ENCODE peak calls at places on chromosomes 2 and 18, in six cellular contexts. One of them, this sample, is unnamed. For H3K36me3 and H3K27me3, the result is how much of the 10 kb centered on the place peaks cover.

GRCh38 chr18:78330761-78331160 is 648.9 kb upstream of the SALL3 start:
- DNase-seq in endodermal cell: no peak
- DNase-seq in GM23338: no peak
- DNase-seq in psoas muscle: no peak
- DNase-seq in tibial nerve: no peak
- DNase-seq in neuronal stem cell: no peak
- DNase-seq in this sample: no peak

GRCh38 chr2:123245156-123245555 is 779.9 kb upstream of the CNTNAP5 start:
- DNase-seq in endodermal cell: peak
- DNase-seq in GM23338: no peak
- DNase-seq in psoas muscle: no peak
- DNase-seq in tibial nerve: no peak
- DNase-seq in neuronal stem cell: no peak
- DNase-seq in this sample: no peak

GRCh38 chr2:73035899-73036778 is 35.4 kb downstream of the SFXN5 start:
- DNase-seq in endodermal cell: peak
- DNase-seq in GM23338: peak
- DNase-seq in psoas muscle: no peak
- DNase-seq in tibial nerve: no peak
- DNase-seq in neuronal stem cell: no peak
- DNase-seq in this sample: peak

GRCh38 chr2:151632993-151633592 is 101.2 kb downstream of the NEB start:
- DNase-seq in endodermal cell: no peak
- DNase-seq in GM23338: peak
- DNase-seq in psoas muscle: no peak
- DNase-seq in tibial nerve: no peak
- DNase-seq in neuronal stem cell: no peak
- DNase-seq in this sample: no peak

GRCh38 chr18:9614401-9615279 is at the start of gene PPP4R1:
- DNase-seq in endodermal cell: peak
- DNase-seq in GM23338: peak
- DNase-seq in psoas muscle: peak
- DNase-seq in tibial nerve: peak
- DNase-seq in neuronal stem cell: peak
- DNase-seq in this sample: peak

GRCh38 chr18:77106331-77106730 is 26.3 kb downstream of the MBP start:
- DNase-seq in endodermal cell: no peak
- DNase-seq in GM23338: no peak
- DNase-seq in psoas muscle: peak
- DNase-seq in tibial nerve: no peak
- DNase-seq in neuronal stem cell: no peak
- DNase-seq in this sample: no peak

GRCh38 chr2:151251012-151251411 is 10.7 kb downstream of the RBM43 start:
- DNase-seq in endodermal cell: no peak
- DNase-seq in GM23338: no peak
- DNase-seq in psoas muscle: no peak
- DNase-seq in tibial nerve: no peak
- DNase-seq in neuronal stem cell: no peak
- DNase-seq in this sample: no peak

GRCh38 chr2:231167745-231168459 is 30.5 kb upstream of the ARMC9 start:
- DNase-seq in endodermal cell: no peak
- DNase-seq in GM23338: no peak
- DNase-seq in psoas muscle: no peak
- DNase-seq in tibial nerve: no peak
- DNase-seq in neuronal stem cell: no peak
- DNase-seq in this sample: no peak

GRCh38 chr2:217801115-217801531 is 201.7 kb downstream of the TNS1 start:
- DNase-seq in endodermal cell: peak
- DNase-seq in GM23338: peak
- DNase-seq in psoas muscle: peak
- DNase-seq in tibial nerve: no peak
- DNase-seq in neuronal stem cell: no peak
- DNase-seq in this sample: peak

GRCh38 chr2:240601061-240601830 is 14.7 kb downstream of the CAPN10 start:
- DNase-seq in endodermal cell: no peak
- DNase-seq in GM23338: no peak
- DNase-seq in psoas muscle: peak
- DNase-seq in tibial nerve: no peak
- DNase-seq in neuronal stem cell: no peak
- DNase-seq in this sample: peak

GRCh38 chr2:128405467-128405900 is 86.8 kb upstream of the HS6ST1 start:
- DNase-seq in endodermal cell: peak
- DNase-seq in GM23338: no peak
- DNase-seq in psoas muscle: peak
- DNase-seq in tibial nerve: no peak
- DNase-seq in neuronal stem cell: no peak
- DNase-seq in this sample: no peak

GRCh38 chr2:205171541-205171940 is 510.8 kb upstream of the NRP2 start:
- DNase-seq in endodermal cell: no peak
- DNase-seq in GM23338: no peak
- DNase-seq in psoas muscle: no peak
- DNase-seq in tibial nerve: no peak
- DNase-seq in neuronal stem cell: no peak
- DNase-seq in this sample: no peak

GRCh38 chr2:134782107-134782506 is 56.3 kb upstream of the ACMSD start:
- DNase-seq in endodermal cell: no peak
- DNase-seq in GM23338: no peak
- DNase-seq in psoas muscle: no peak
- DNase-seq in tibial nerve: no peak
- DNase-seq in neuronal stem cell: no peak
- DNase-seq in this sample: no peak

GRCh38 chr18:54162431-54162830 is 62.0 kb downstream of the MBD2 start:
- DNase-seq in endodermal cell: no peak
- DNase-seq in GM23338: no peak
- DNase-seq in psoas muscle: no peak
- DNase-seq in tibial nerve: no peak
- DNase-seq in neuronal stem cell: no peak
- DNase-seq in this sample: no peak

GRCh38 chr18:50788284-50788683 is 31.5 kb downstream of the MRO start:
- DNase-seq in endodermal cell: peak
- DNase-seq in GM23338: peak
- DNase-seq in psoas muscle: no peak
- DNase-seq in tibial nerve: no peak
- DNase-seq in neuronal stem cell: no peak
- DNase-seq in this sample: no peak

GRCh38 chr2:231968820-231969219 is 7.3 kb downstream of the DIS3L2 start:
- DNase-seq in endodermal cell: no peak
- DNase-seq in GM23338: no peak
- DNase-seq in psoas muscle: no peak
- DNase-seq in tibial nerve: no peak
- DNase-seq in neuronal stem cell: no peak
- DNase-seq in this sample: no peak

GRCh38 chr2:236001166-236001828 is 166.9 kb downstream of the GBX2 start:
- DNase-seq in endodermal cell: no peak
- DNase-seq in GM23338: no peak
- DNase-seq in psoas muscle: no peak
- DNase-seq in tibial nerve: no peak
- DNase-seq in neuronal stem cell: no peak
- DNase-seq in this sample: no peak

DNA sequence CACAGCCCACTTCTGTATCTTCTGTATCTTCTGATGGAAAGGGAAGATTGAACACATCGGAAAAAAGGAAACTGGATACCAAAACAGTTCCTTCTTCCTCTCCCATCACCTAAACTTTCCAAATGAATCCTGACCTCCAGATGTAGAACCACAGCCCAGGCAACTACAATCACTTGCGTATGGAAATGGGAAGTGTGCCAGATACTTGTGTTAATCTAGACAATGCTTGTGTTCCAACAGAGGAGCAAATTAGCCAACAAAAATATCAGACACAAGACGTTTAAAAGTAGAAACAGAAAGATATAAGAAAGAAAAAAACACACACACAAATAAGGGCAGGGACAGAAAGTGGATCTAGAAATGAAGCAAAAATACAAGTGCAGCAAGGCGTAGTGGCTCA is 31.4 kb upstream of the DUSP2 start:
- DNase-seq in endodermal cell: no peak
- DNase-seq in GM23338: no peak
- DNase-seq in psoas muscle: no peak
- DNase-seq in tibial nerve: no peak
- DNase-seq in neuronal stem cell: no peak
- DNase-seq in this sample: no peak
- H3K36me3 ChIP-seq in endodermal cell: under half
- H3K36me3 ChIP-seq in GM23338: under half
- H3K36me3 ChIP-seq in psoas muscle: under half
- H3K36me3 ChIP-seq in tibial nerve: under half
- H3K36me3 ChIP-seq in neuronal stem cell: under half
- H3K36me3 ChIP-seq in this sample: under half

DNA sequence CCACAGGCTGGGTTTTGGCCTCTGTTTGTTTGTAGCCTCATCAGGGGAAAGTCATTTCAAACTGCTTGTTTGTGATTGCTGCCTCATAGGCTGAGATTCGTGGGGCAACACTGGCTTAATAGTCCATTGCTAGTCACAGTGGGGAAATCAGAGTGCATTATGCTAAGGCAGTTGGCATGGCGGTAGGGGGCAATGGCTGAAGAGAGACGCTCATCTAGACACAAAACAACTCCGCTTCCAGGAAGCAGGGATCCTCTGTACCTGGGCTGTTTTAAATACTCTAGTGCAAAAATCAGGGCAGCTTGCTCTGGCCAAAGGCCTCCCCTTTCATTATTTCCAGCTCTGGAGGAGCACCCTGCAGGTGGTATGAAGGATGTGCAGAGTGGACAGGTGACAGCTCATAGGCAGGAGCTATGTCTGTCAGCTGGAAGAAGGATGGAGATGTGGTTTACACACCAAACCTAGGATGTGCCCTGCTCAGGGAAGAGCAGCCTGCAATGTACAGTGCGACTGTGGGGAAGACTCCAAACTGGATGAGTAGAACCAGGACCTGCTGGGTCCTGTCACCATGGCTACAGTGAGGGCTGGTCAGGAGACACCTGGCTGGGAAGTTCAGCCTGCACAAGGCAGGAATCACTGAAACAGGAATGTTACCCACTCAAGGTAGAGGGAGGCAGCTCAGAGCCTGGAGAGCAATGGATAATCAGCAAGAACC is 234.3 kb downstream of the CLIP4 start:
- DNase-seq in endodermal cell: no peak
- DNase-seq in GM23338: no peak
- DNase-seq in psoas muscle: no peak
- DNase-seq in tibial nerve: no peak
- DNase-seq in neuronal stem cell: no peak
- DNase-seq in this sample: no peak
- H3K27me3 ChIP-seq in endodermal cell: under half
- H3K27me3 ChIP-seq in GM23338: under half
- H3K27me3 ChIP-seq in psoas muscle: under half
- H3K27me3 ChIP-seq in tibial nerve: under half
- H3K27me3 ChIP-seq in neuronal stem cell: under half
- H3K27me3 ChIP-seq in this sample: under half

GRCh38 chr2:48464264-48464663 is 65.7 kb upstream of the STON1 start:
- DNase-seq in endodermal cell: no peak
- DNase-seq in GM23338: no peak
- DNase-seq in psoas muscle: no peak
- DNase-seq in tibial nerve: no peak
- DNase-seq in neuronal stem cell: no peak
- DNase-seq in this sample: no peak
- H3K36me3 ChIP-seq in endodermal cell: half or more
- H3K36me3 ChIP-seq in GM23338: under half
- H3K36me3 ChIP-seq in psoas muscle: under half
- H3K36me3 ChIP-seq in tibial nerve: half or more
- H3K36me3 ChIP-seq in neuronal stem cell: half or more
- H3K36me3 ChIP-seq in this sample: under half

GRCh38 chr2:10717630-10718029 is 3.8 kb upstream of the ATP6V1C2 start:
- DNase-seq in endodermal cell: no peak
- DNase-seq in GM23338: no peak
- DNase-seq in psoas muscle: no peak
- DNase-seq in tibial nerve: no peak
- DNase-seq in neuronal stem cell: no peak
- DNase-seq in this sample: no peak

GRCh38 chr2:10722252-10722825 is 909 bp downstream of the ATP6V1C2 start:
- DNase-seq in endodermal cell: peak
- DNase-seq in GM23338: no peak
- DNase-seq in psoas muscle: no peak
- DNase-seq in tibial nerve: no peak
- DNase-seq in neuronal stem cell: no peak
- DNase-seq in this sample: peak

GRCh38 chr2:10720306-10720705 is 1.1 kb upstream of the ATP6V1C2 start:
- DNase-seq in endodermal cell: no peak
- DNase-seq in GM23338: no peak
- DNase-seq in psoas muscle: no peak
- DNase-seq in tibial nerve: no peak
- DNase-seq in neuronal stem cell: no peak
- DNase-seq in this sample: no peak

GRCh38 chr2:10721344-10722251 is at the start of gene ATP6V1C2:
- DNase-seq in endodermal cell: peak
- DNase-seq in GM23338: peak
- DNase-seq in psoas muscle: no peak
- DNase-seq in tibial nerve: no peak
- DNase-seq in neuronal stem cell: peak
- DNase-seq in this sample: peak

GRCh38 chr2:10720983-10721343 is 467 bp upstream of the ATP6V1C2 start:
- DNase-seq in endodermal cell: peak
- DNase-seq in GM23338: peak
- DNase-seq in psoas muscle: no peak
- DNase-seq in tibial nerve: no peak
- DNase-seq in neuronal stem cell: no peak
- DNase-seq in this sample: peak
- H3K27me3 ChIP-seq in endodermal cell: half or more
- H3K27me3 ChIP-seq in GM23338: half or more
- H3K27me3 ChIP-seq in psoas muscle: half or more
- H3K27me3 ChIP-seq in tibial nerve: under half
- H3K27me3 ChIP-seq in neuronal stem cell: under half
- H3K27me3 ChIP-seq in this sample: under half